ENCODE peak calls at places on chromosome 10, in six cellular contexts. O is Kasumi-1; D is activated T-cell treated with anti-CD3 and anti-CD28 coated beads for 48 hours; N is endothelial cell; Q is lower lobe of right lung; F is Jurkat, Clone E6-1. W is an unnamed sample.

GRCh38 chr10:16788125-16788524 is 29.1 kb downstream of the RSU1 start:
- DNase-seq in O (no peak), D (no peak), N (no peak), Q (no peak), F (no peak), W (no peak)

GRCh38 chr10:101493782-101494281 is 94.2 kb downstream of the POLL start:
- DNase-seq in O (no peak), D (no peak), N (no peak), Q (no peak), F (no peak), W (no peak)

GRCh38 chr10:131288648-131289047 is 22.9 kb downstream of the TCERG1L start:
- DNase-seq in O (no peak), D (no peak), N (no peak), Q (no peak), F (no peak), W (no peak)

GRCh38 chr10:48451969-48452878 is 145.7 kb downstream of the MAPK8 start:
- DNase-seq in O (no peak), D (no peak), N (no peak), Q (no peak), F (no peak), W (no peak)

GRCh38 chr10:266974-267425 is 131.7 kb downstream of the ZMYND11 start:
- DNase-seq in O (no peak), D (no peak), N (no peak), Q (no peak), F (no peak), W (no peak)

GRCh38 chr10:101812606-101813005 is 5.6 kb downstream of the OGA start:
- DNase-seq in O (no peak), D (no peak), N (no peak), Q (no peak), F (no peak), W (peak; percentile 40)

GRCh38 chr10:129945941-129946760 is 17.9 kb downstream of the EBF3 start:
- DNase-seq in O (no peak), D (no peak), N (no peak), Q (no peak), F (no peak), W (no peak)

GRCh38 chr10:34723746-34724145 is 91.3 kb downstream of the PARD3 start:
- DNase-seq in O (peak; percentile 87), D (no peak), N (peak; percentile 26), Q (no peak), F (peak; percentile 31), W (peak; percentile 19)

GRCh38 chr10:72334196-72334831 is 20.4 kb downstream of the DNAJB12 start:
- DNase-seq in O (no peak), D (no peak), N (no peak), Q (peak; percentile 51), F (peak; percentile 90), W (no peak)